ENCODE peak calls at places on chromosomes 4 and X, in eight cellular contexts. C, X, H, O, J, E, Y and P are unnamed samples.

GRCh38 chr4:113781439-113782040 is 20.0 kb upstream of the CAMK2D start:
- DNase-seq in C (no peak), X (no peak), H (no peak), O (no peak), J (no peak), E (no peak), Y (peak; percentile 74), P (peak; percentile 8)

GRCh38 chr4:11480683-11481082 is 52.0 kb upstream of the HS3ST1 start:
- DNase-seq in C (peak; percentile 51), X (peak; percentile 88), H (no peak), O (no peak), J (no peak), E (no peak), Y (no peak), P (no peak)

GRCh38 chrX:10756365-10756915 is 136.1 kb upstream of the MID1 start:
- DNase-seq in C (no peak), X (no peak), H (no peak), O (peak; percentile 62), J (peak; percentile 19), E (peak; percentile 63), Y (no peak), P (no peak)

GRCh38 chrX:112011376-112011775 is 71.2 kb downstream of the TRPC5 start:
- DNase-seq in C (no peak), X (no peak), H (no peak), O (no peak), J (no peak), E (no peak), Y (no peak), P (no peak)

GRCh38 chr4:53899544-53900274 is 164.7 kb downstream of the CHIC2 start:
- DNase-seq in C (no peak), X (no peak), H (no peak), O (peak; percentile 81), J (peak; percentile 32), E (peak; percentile 74), Y (no peak), P (no peak)

GRCh38 chr4:168717852-168718251 is 221.0 kb downstream of the PALLD start:
- DNase-seq in C (no peak), X (no peak), H (no peak), O (no peak), J (no peak), E (no peak), Y (no peak), P (no peak)

GRCh38 chr4:157045507-157046127 is 30.3 kb upstream of the GLRB start:
- DNase-seq in C (no peak), X (peak; percentile 66), H (no peak), O (peak; percentile 38), J (peak; percentile 30), E (peak; percentile 29), Y (peak; percentile 53), P (peak; percentile 4)

GRCh38 chrX:121336831-121337421 is 289.5 kb downstream of the GLUD2 start:
- DNase-seq in C (no peak), X (no peak), H (no peak), O (no peak), J (no peak), E (no peak), Y (no peak), P (no peak)

GRCh38 chrX:151416521-151417048 is 19.6 kb downstream of the VMA21 start:
- DNase-seq in C (peak; percentile 9), X (no peak), H (no peak), O (no peak), J (no peak), E (no peak), Y (no peak), P (no peak)

GRCh38 chrX:15675490-15675921 is 10.9 kb upstream of the CLTRN start:
- DNase-seq in C (peak; percentile 90), X (no peak), H (peak; percentile 77), O (no peak), J (peak; percentile 89), E (no peak), Y (no peak), P (peak; percentile 12)

GRCh38 chr4:139656614-139657486 is 8.8 kb upstream of the MGST2 start:
- DNase-seq in C (peak; percentile 53), X (peak; percentile 80), H (peak; percentile 46), O (peak; percentile 45), J (peak; percentile 67), E (no peak), Y (peak; percentile 82), P (peak; percentile 23)

GRCh38 chrX:156008915-156009314 is 11.4 kb downstream of the IL9R start:
- DNase-seq in C (no peak), X (no peak), H (no peak), O (no peak), J (no peak), E (no peak), Y (no peak), P (no peak)

GRCh38 chr4:159229164-159229563 is 126.3 kb downstream of the RAPGEF2 start:
- DNase-seq in C (no peak), X (no peak), H (no peak), O (no peak), J (no peak), E (peak; percentile 22), Y (no peak), P (no peak)

GRCh38 chrX:65926095-65927019 is 113.5 kb downstream of the VSIG4 start:
- DNase-seq in C (peak; percentile 80), X (peak; percentile 96), H (no peak), O (no peak), J (no peak), E (no peak), Y (no peak), P (no peak)

GRCh38 chrX:15465347-15465746 is 27.8 kb downstream of the PIR start:
- DNase-seq in C (peak; percentile 7), X (peak; percentile 26), H (no peak), O (peak; percentile 29), J (peak; percentile 39), E (no peak), Y (no peak), P (no peak)

GRCh38 chr4:74426101-74426500 is 18.8 kb upstream of the AREG start:
- DNase-seq in C (no peak), X (no peak), H (no peak), O (peak; percentile 24), J (no peak), E (peak; percentile 38), Y (no peak), P (no peak)

GRCh38 chr4:187996502-187997177 is 1.1 kb downstream of the ZFP42 start:
- DNase-seq in C (no peak), X (no peak), H (no peak), O (no peak), J (no peak), E (no peak), Y (no peak), P (no peak)

GRCh38 chrX:111006119-111006518 is 89.9 kb upstream of the PAK3 start:
- DNase-seq in C (no peak), X (no peak), H (no peak), O (no peak), J (no peak), E (no peak), Y (no peak), P (no peak)

GRCh38 chrX:44775726-44776125 is 68.1 kb upstream of the DUSP21 start:
- DNase-seq in C (no peak), X (no peak), H (no peak), O (no peak), J (no peak), E (no peak), Y (no peak), P (no peak)

GRCh38 chrX:67692246-67692645 is 148.4 kb downstream of the AR start:
- DNase-seq in C (no peak), X (no peak), H (no peak), O (no peak), J (no peak), E (no peak), Y (no peak), P (no peak)

GRCh38 chr4:2413821-2414610 is 4.4 kb downstream of the ZFYVE28 start:
- DNase-seq in C (peak; percentile 51), X (no peak), H (no peak), O (no peak), J (no peak), E (no peak), Y (no peak), P (no peak)

GRCh38 chrX:150258463-150259430 is 104.4 kb upstream of the MAMLD1 start:
- DNase-seq in C (no peak), X (no peak), H (no peak), O (peak; percentile 3), J (no peak), E (peak; percentile 11), Y (no peak), P (no peak)

GRCh38 chrX:115229337-115229991 is 4.4 kb downstream of the LRCH2 start:
- DNase-seq in C (no peak), X (no peak), H (no peak), O (no peak), J (no peak), E (no peak), Y (no peak), P (no peak)

GRCh38 chrX:140157611-140158010 is 192.3 kb upstream of the CXorf66 start:
- DNase-seq in C (no peak), X (no peak), H (no peak), O (no peak), J (no peak), E (peak; percentile 33), Y (no peak), P (no peak)

GRCh38 chr4:72767903-72768817 is 199.1 kb upstream of the ADAMTS3 start:
- DNase-seq in C (no peak), X (peak; percentile 3), H (no peak), O (no peak), J (peak; percentile 19), E (peak; percentile 43), Y (no peak), P (no peak)

GRCh38 chrX:153771686-153772607 is 7.9 kb downstream of the PLXNB3 start:
- DNase-seq in C (no peak), X (no peak), H (no peak), O (no peak), J (peak; percentile 9), E (no peak), Y (no peak), P (no peak)

GRCh38 chr4:72209600-72209999 is 177.8 kb downstream of the NPFFR2 start:
- DNase-seq in C (no peak), X (no peak), H (no peak), O (no peak), J (no peak), E (no peak), Y (no peak), P (no peak)